ENCODE peak calls at places on chromosomes 6 and 20, in four cellular contexts. Y, N, Z and P are unnamed samples.

GRCh38 chr6:127938701-127939100 is 37.8 kb upstream of the THEMIS start:
- DNase-seq in Z (no peak), N (no peak), Y (no peak), P (no peak)

GRCh38 chr6:112979830-112980229 is 632.7 kb downstream of the RFPL4B start:
- DNase-seq in Y (no peak), Z (peak), N (no peak), P (no peak)

GRCh38 chr6:128600397-128600951 is 80.1 kb upstream of the PTPRK start:
- DNase-seq in Y (peak), N (peak), Z (peak), P (peak)

GRCh38 chr20:53768329-53768728 is 174.7 kb upstream of the ZNF217 start:
- DNase-seq in Y (no peak), Z (no peak), N (no peak), P (no peak)

GRCh38 chr6:112296122-112296521 is 41.8 kb upstream of the LAMA4 start:
- DNase-seq in N (no peak), Z (peak), Y (peak), P (no peak)

GRCh38 chr6:82178084-82178758 is 69.3 kb downstream of the IBTK start:
- DNase-seq in Y (no peak), Z (no peak), N (no peak), P (no peak)

GRCh38 chr6:139392834-139393233 is 18.4 kb upstream of the CITED2 start:
- DNase-seq in Z (no peak), N (no peak), Y (no peak), P (no peak)

GRCh38 chr6:127515234-127515793 is 3.8 kb downstream of the MTCL3 start:
- DNase-seq in Y (no peak), Z (peak), N (no peak), P (peak)

GRCh38 chr6:2611092-2611491 is 139.6 kb downstream of the MYLK4 start:
- DNase-seq in Y (no peak), Z (peak), N (no peak), P (no peak)

GRCh38 chr6:27238010-27238983 is 9.2 kb upstream of the PRSS16 start:
- DNase-seq in N (peak), Z (no peak), Y (no peak), P (no peak)

GRCh38 chr6:100230976-100231316 is 233.8 kb downstream of the SIM1 start:
- DNase-seq in Z (no peak), Y (no peak), N (peak), P (no peak)

GRCh38 chr6:120604510-120604909 is 729.8 kb downstream of the TBC1D32 start:
- DNase-seq in Y (no peak), Z (no peak), N (no peak), P (no peak)

GRCh38 chr6:36052092-36052491 is 24.5 kb downstream of the MAPK14 start:
- DNase-seq in Y (no peak), Z (no peak), N (no peak), P (no peak)

GRCh38 chr20:36130316-36130865 is 24.1 kb upstream of the EPB41L1 start:
- DNase-seq in N (no peak), Z (no peak), Y (no peak), P (no peak)

GRCh38 chr6:72865467-72865866 is 243.6 kb downstream of the KCNQ5 start:
- DNase-seq in N (no peak), Z (no peak), Y (no peak), P (no peak)

GRCh38 chr6:13513606-13514502 is 26.5 kb upstream of the GFOD1 start:
- DNase-seq in Y (no peak), Z (no peak), N (no peak), P (no peak)

GRCh38 chr6:46129634-46130505 is at the start of gene ENPP4:
- DNase-seq in N (no peak), Z (peak), Y (peak), P (peak)

GRCh38 chr6:89375427-89375868 is 22.9 kb upstream of the UBE2J1 start:
- DNase-seq in Z (peak), N (no peak), Y (no peak), P (no peak)

GRCh38 chr20:61908057-61909026 is 157.3 kb downstream of the TAF4 start:
- DNase-seq in N (no peak), Y (no peak), Z (no peak), P (no peak)

GRCh38 chr20:51526105-51526470 is 16.4 kb downstream of the NFATC2 start:
- DNase-seq in Z (no peak), Y (no peak), N (no peak), P (no peak)
- H3K4me2 ChIP-seq in Z (no peak), Y (no peak), N (no peak), P (no peak)

DNA sequence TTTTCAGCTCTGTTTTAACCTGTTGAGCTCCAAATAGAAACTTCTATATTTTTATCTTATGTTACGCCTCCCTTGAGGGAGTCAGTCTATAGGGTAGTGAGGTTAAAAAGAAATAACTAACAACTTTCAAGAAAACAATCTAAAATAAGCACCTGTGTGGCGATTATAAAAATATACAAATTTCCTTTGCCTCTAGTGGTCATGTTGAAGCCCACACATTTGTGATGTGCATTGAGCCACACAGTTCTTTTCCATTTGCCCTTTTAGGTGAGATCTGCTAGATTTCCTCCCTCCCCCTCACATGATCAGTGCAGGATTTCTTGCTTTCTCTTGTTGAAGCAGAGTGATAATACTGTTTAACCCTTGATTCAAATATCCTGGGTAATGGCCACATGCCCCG is 84.2 kb downstream of the MYB start:
- DNase-seq in Z (no peak), Y (no peak), N (no peak), P (no peak)
- H3K4me3 ChIP-seq in Z (no peak), Y (no peak), N (no peak), P (no peak)

GRCh38 chr6:138206862-138207261 is 11.4 kb downstream of the PBOV1 start:
- DNase-seq in Z (no peak), N (no peak), Y (no peak), P (no peak)
- H3K4me2 ChIP-seq in Z (no peak), N (no peak), Y (no peak), P (no peak)

DNA sequence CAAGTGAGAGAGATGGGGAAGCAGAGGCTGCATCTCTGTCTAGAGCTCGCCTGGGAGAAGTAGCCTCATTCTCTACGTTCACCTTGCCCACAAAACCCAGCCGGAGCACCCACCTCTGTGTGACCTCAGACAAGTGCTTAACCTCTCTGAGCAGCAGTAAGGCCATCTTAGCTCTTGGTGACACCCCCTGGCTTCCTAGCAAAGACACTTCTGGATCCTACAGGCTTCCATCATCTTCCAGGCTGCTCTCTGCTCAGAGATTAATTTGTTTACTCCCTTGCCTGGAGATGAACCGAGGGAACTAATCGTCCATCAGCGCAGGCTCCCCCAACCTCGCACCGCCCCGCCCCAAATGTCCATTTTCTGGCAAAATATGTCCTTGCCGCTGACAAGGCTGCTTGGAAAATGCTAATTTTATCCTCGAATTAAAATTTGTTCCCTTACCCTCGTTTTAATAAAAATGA is 24.0 kb upstream of the CTNNBL1 start:
- DNase-seq in Y (no peak), N (no peak), Z (no peak), P (no peak)
- H3K4me3 ChIP-seq in Y (no peak), N (no peak), Z (no peak), P (no peak)

DNA sequence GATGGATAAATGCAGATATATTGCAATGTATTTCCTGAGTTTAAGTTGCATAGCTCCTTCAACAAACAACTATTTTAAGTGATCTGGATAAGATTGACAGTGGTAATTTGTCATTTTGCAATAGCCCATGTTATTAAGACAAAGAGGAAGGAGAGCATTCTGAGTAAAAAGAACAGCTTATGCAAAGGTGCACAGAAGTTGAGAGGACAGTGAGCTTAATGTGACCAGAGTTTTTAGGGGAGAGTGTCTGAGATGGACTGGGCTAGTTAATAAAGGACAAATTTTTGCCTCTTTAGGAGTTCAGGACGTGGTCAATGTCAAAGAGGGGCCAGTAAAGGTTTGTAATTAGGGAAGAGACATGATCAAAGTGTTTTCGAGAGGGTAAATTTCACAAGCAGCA is 48.8 kb upstream of the FBXO30 start:
- DNase-seq in N (no peak), Y (no peak), Z (no peak), P (no peak)
- H3K4me2 ChIP-seq in N (no peak), Y (no peak), Z (no peak), P (no peak)

GRCh38 chr6:4936681-4937041 is 67.2 kb downstream of the RPP40 start:
- DNase-seq in Y (peak), Z (peak), N (peak), P (no peak)
- H3K4me3 ChIP-seq in Y (no peak), Z (no peak), N (no peak), P (no peak)

DNA sequence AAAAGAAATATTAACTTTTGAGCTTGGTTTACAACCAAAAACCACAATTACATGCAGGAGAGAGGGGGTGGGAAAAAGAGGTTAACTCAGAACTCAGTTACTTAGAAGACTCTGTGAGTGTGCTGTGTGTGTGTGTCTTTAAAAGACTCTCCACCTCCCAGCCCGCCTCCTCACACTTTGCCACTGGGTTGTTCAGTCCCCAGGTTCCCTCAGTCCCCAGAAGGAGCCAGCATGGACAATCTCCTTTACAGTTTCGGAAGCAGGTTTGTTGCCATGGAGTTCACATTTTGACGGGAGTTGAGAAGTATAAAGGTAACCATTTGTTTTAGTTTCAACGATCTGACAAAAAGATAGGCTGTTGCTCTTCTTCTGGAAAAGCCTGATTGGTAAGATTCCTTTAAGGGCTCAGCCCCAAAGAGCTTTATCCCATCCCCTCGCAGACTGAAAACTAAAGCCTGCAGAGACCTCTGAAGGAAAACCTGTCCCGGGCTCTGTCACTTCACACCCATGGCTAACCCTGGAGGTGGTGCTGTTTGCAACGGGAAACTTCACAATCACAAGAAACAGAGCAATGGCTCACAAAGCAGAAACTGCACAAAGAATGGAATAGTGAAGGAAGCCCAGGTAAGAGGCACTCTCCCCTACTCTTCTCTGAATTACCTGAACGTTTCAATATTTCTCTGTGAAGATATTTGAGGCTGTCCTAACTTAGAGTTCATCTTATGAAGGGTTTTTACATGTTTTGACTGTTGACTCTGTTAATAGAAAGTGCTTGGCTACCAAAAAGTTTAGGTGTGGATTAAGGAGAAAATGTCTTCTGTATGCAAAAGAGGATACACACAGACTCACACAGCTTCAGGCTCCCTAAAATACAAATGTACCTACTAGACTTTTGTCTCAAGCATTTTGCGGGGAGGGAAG is at the start of gene SPTLC3:
- DNase-seq in Y (no peak), N (no peak), Z (peak), P (no peak)
- H3K4me2 ChIP-seq in Y (peak), N (peak), Z (peak), P (peak)

DNA sequence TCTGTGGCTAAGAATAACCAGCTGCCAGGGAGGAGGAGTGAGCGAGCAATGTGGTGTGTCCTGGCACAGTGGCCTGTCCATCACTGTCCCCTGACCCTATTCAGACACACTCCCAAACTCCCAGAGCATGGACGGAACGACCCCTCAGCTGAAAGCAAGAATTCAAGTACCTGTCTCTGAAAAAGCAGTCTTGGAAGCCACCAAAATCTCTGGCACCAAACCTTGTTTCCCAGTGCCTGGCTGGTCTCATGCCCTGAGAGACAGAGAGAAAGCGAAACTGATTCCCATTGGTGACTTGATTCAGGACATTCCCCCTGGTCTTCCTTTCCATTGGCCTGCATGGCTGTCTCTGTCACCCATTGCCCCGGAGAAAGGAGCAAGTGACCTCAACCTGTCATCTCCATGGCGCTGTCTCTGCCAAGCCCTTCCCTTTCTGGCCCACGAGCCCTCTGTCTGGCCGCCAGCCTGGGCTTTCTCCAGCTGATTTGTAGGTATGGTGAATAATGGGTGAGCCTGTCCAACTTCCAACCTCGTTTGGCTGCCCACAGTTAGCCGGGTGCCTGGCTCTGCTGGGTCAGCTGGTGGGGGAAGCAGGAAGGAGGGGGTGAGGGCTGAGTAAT is at the start of gene DDO:
- DNase-seq in Z (no peak), Y (no peak), N (no peak), P (no peak)
- H3K4me3 ChIP-seq in Z (no peak), Y (no peak), N (peak), P (no peak)

DNA sequence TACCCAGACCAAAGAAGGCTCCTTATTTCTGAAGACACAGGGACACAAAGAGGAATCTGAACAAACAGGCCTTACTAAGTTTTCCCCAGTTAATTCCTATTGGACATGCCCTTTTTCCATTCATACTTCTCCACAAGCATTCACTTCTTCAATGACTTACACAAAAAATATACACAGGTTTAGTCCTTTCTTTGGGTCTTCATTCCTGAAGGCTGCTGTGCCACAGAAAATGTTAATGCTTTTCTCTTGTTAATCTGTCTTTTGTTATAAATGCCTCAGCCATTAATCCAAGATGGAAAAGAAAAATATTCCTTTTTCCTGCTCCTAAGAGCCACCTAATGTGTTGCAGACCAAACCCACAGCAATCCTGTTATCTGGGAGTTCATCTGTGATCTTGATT is 71.2 kb downstream of the QRSL1 start:
- DNase-seq in Z (no peak), N (no peak), Y (no peak), P (no peak)
- H3K4me2 ChIP-seq in Z (no peak), N (no peak), Y (no peak), P (no peak)